ENCODE peak calls at places on chromosomes 16 and 17, in four cellular contexts. M is HepG2, F is GM12878, O is H1. J is an unnamed sample.
A peak's percentile ranks its signal among the peaks of the same experiment; 100 is the strongest.

GRCh38 chr17:77425791-77426641 is 285.2 kb downstream of the SEC14L1 start:
- DNase-seq in M (no peak), F (no peak), O (no peak), J (no peak)

GRCh38 chr16:87761020-87761506 is 4.7 kb downstream of the KLHDC4 start:
- DNase-seq in M (no peak), F (no peak), O (no peak), J (no peak)

GRCh38 chr17:6446516-6447100 is 2.4 kb downstream of the PIMREG start:
- DNase-seq in M (no peak), F (no peak), O (no peak), J (no peak)

GRCh38 chr17:63035271-63035670 is 69.2 kb downstream of the TANC2 start:
- DNase-seq in M (no peak), F (no peak), O (no peak), J (no peak)

GRCh38 chr16:87351320-87351698 is 32.3 kb downstream of the FBXO31 start:
- DNase-seq in M (no peak), F (no peak), O (no peak), J (no peak)

GRCh38 chr16:86626284-86626683 is 47.9 kb downstream of the FOXL1 start:
- DNase-seq in M (no peak), F (no peak), O (no peak), J (no peak)

GRCh38 chr16:17657037-17657436 is 186.3 kb upstream of the XYLT1 start:
- DNase-seq in M (no peak), F (no peak), O (no peak), J (no peak)

GRCh38 chr16:75288181-75288580 is 36.8 kb upstream of the BCAR1 start:
- DNase-seq in M (no peak), F (no peak), O (no peak), J (no peak)

GRCh38 chr17:37551788-37552187 is 57.4 kb downstream of the SYNRG start:
- DNase-seq in M (no peak), F (no peak), O (no peak), J (no peak)

GRCh38 chr17:72438783-72439182 is 318.0 kb downstream of the SOX9 start:
- DNase-seq in M (no peak), F (no peak), O (no peak), J (no peak)

GRCh38 chr17:79044462-79044861 is 20.5 kb downstream of the C1QTNF1 start:
- DNase-seq in M (no peak), F (no peak), O (no peak), J (peak; percentile 1)

GRCh38 chr17:76147211-76148014 is 6.4 kb upstream of the FOXJ1 start:
- DNase-seq in M (peak; percentile 45), F (no peak), O (no peak), J (no peak)

GRCh38 chr17:18961634-18962493 is 9.9 kb downstream of the SLC5A10 start:
- DNase-seq in M (no peak), F (no peak), O (no peak), J (peak; percentile 41)

GRCh38 chr17:55443904-55444303 is 22.3 kb upstream of the MMD start:
- DNase-seq in M (no peak), F (no peak), O (no peak), J (no peak)

GRCh38 chr17:3681057-3681456 is 12.4 kb downstream of the EMC6 start:
- DNase-seq in M (no peak), F (no peak), O (no peak), J (no peak)

GRCh38 chr16:23835390-23836077 is at the start of gene PRKCB:
- DNase-seq in M (no peak), F (no peak), O (peak; percentile 51), J (peak; percentile 93)
- TF ChIP-seq POLR2A in M (no peak), F (peak; percentile 74), O (peak; percentile 39), J (peak; percentile 65)

GRCh38 chr16:64971211-64971610 is 150.7 kb downstream of the CDH11 start:
- DNase-seq in M (no peak), F (no peak), O (no peak), J (no peak)
- TF ChIP-seq POLR2AphosphoS5 in M (no peak), F (no peak), O (no peak), J (no peak)

DNA sequence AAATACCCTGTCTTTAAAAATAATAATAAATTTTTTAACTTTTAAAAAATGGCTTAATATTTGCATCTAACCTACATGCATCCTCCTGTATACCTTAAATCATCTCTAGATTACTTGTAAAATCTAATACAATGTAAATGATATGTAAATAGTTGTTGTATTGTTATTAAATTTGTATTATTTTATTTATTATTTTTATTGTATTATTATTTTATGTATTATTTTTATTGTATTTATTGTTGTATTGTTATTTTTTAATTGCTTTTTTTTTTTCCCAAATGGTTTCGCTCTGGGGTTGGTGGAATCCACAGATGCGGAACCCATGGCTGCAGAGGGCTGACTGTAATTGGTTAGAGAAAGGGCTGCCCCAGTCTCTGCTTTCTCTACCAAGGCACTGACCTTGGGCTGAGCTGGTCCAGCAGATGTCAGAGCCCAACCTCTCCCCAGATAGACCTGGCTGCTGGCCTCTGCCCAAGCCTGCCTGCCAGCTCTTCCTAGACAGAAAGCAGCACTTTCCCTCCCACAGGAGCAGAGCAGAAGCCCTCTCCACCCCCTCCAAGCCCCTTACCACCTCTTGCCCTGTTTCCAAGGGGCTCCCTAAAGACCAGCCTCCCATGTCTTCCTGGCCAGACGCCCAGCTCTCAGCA is 183.8 kb downstream of the GSG1L start:
- DNase-seq in M (no peak), F (no peak), O (no peak), J (no peak)
- TF ChIP-seq TAF1 in M (no peak), F (no peak), O (no peak), J (no peak)

GRCh38 chr17:16568541-16569357 is at the start of gene ZNF287:
- DNase-seq in M (no peak), F (peak; percentile 54), O (peak; percentile 53), J (peak; percentile 95)
- TF ChIP-seq POLR2A in M (no peak), F (peak; percentile 63), O (peak; percentile 46), J (no peak)

DNA sequence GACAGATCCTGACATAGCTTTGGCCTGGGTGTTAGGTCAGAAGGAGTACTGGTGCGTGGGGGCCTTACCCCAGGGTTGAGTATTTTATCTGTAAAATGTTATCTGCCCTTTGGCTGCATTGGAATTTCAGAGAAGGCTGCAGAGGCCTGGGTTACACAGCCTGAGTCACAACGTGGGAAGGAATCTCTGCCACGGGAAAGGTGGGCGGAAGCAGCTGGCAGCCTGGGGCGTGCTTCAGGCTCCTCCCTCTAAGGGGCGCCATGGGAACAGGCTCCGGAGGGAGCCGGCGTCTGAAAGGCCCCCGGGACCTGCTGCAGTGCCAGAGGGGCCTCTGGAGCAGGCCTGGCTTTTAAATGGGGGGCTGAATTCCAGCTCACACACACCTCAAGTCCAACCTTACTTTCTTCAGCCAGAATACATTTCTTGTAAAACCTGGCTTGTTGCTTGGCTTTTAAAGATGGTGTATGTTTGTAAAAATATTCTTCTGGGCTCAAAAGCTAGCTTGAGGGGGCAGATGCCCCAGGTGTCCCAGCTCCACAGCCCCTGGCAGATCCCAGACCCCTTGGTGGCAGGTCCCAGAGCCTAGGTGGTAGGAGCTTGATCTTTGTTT is 142.2 kb downstream of the RAB11FIP4 start:
- DNase-seq in M (no peak), F (no peak), O (no peak), J (no peak)
- TF ChIP-seq POLR2AphosphoS5 in M (no peak), F (no peak), O (no peak), J (no peak)

J was measured in GM12892.